ENCODE peak calls at places on chromosomes 12 and 14, in four cellular contexts. H is GOT3; L is dorsolateral prefrontal cortex; R is stimulated activated CD4-positive, alpha-beta T cell treated with anti-CD3 and anti-CD28 coated beads, Interleukin-1b, Interleukin-23, amount 100 ng/mL, for 1 hour. W is an unnamed sample.

GRCh38 chr12:93784339-93785086 is 107.3 kb downstream of the CRADD start:
- DNase-seq in H (no peak), L (no peak), R (no peak), W (no peak)

GRCh38 chr12:48185181-48185919 is 1.9 kb downstream of the CCDC184 start:
- DNase-seq in R (no peak), H (no peak), L (peak), W (peak)

GRCh38 chr14:37078131-37078530 is 94.3 kb downstream of the SLC25A21 start:
- DNase-seq in L (no peak), R (no peak), H (no peak), W (no peak)

GRCh38 chr14:35687335-35687939 is 121.7 kb downstream of the RALGAPA1 start:
- DNase-seq in L (no peak), H (no peak), R (no peak), W (peak)

GRCh38 chr14:58731465-58732330 is 93.9 kb downstream of the DACT1 start:
- DNase-seq in L (no peak), R (no peak), H (no peak), W (no peak)

GRCh38 chr12:27965966-27966365 is 6.6 kb downstream of the PTHLH start:
- DNase-seq in L (no peak), R (no peak), H (no peak), W (no peak)

GRCh38 chr14:52840916-52841315 is 49.5 kb upstream of the GNPNAT1 start:
- DNase-seq in L (no peak), H (no peak), R (no peak), W (no peak)

GRCh38 chr12:65634626-65635331 is 189.5 kb upstream of the HMGA2 start:
- DNase-seq in L (no peak), R (no peak), H (no peak), W (no peak)

GRCh38 chr14:92093320-92093719 is 13.1 kb downstream of the ATXN3 start:
- DNase-seq in R (no peak), L (no peak), H (no peak), W (no peak)

GRCh38 chr14:99177046-99177655 is 94.8 kb downstream of the BCL11B start:
- DNase-seq in R (no peak), H (no peak), L (no peak), W (no peak)

GRCh38 chr12:12502813-12503146 is 59.9 kb downstream of the DUSP16 start:
- DNase-seq in R (no peak), H (no peak), L (no peak), W (no peak)

GRCh38 chr14:91980157-91980556 is 32.7 kb upstream of the FBLN5 start:
- DNase-seq in R (no peak), L (no peak), H (no peak), W (no peak)

GRCh38 chr12:40198601-40199000 is 26.2 kb upstream of the LRRK2 start:
- DNase-seq in L (no peak), R (no peak), H (no peak), W (no peak)

GRCh38 chr12:95820096-95820703 is 29.6 kb upstream of the NTN4 start:
- DNase-seq in R (no peak), H (no peak), L (no peak), W (peak)

GRCh38 chr14:90445011-90445410 is 48.2 kb downstream of the CALM1 start:
- DNase-seq in H (no peak), L (peak), R (no peak), W (no peak)

GRCh38 chr12:64716839-64717455 is 42.3 kb downstream of the GNS start:
- DNase-seq in L (no peak), H (no peak), R (no peak), W (no peak)

GRCh38 chr14:76636602-76637001 is 124.7 kb upstream of the VASH1 start:
- DNase-seq in H (no peak), R (no peak), L (no peak), W (no peak)

GRCh38 chr14:58717211-58717610 is 79.4 kb downstream of the DACT1 start:
- DNase-seq in R (no peak), H (no peak), L (no peak), W (no peak)

GRCh38 chr14:90556050-90556477 is 159.2 kb downstream of the CALM1 start:
- DNase-seq in L (no peak), R (no peak), H (no peak), W (peak)

GRCh38 chr14:91294153-91294552 is 49.6 kb upstream of the GPR68 start:
- DNase-seq in H (no peak), R (no peak), L (no peak), W (no peak)

GRCh38 chr14:80494769-80495168 is 283.5 kb upstream of the DIO2 start:
- DNase-seq in H (no peak), R (no peak), L (no peak), W (no peak)

GRCh38 chr12:9646794-9647622 is 22.5 kb upstream of the CLEC2D start:
- DNase-seq in R (no peak), H (no peak), L (no peak), W (no peak)

GRCh38 chr14:91108941-91109611 is 4.8 kb upstream of the DGLUCY start:
- DNase-seq in R (no peak), L (no peak), H (no peak), W (peak)

GRCh38 chr12:53378222-53378621 is 1.8 kb upstream of the SP1 start:
- DNase-seq in R (no peak), L (no peak), H (no peak), W (no peak)

GRCh38 chr12:121942145-121942718 is 23.8 kb downstream of the CFAP251 start:
- DNase-seq in H (no peak), R (no peak), L (no peak), W (no peak)

GRCh38 chr12:125683748-125684381 is 618.6 kb downstream of the AACS start:
- DNase-seq in R (no peak), L (no peak), H (no peak), W (no peak)